ENCODE peak calls at places on chromosomes 2 and 18, in ten cellular contexts. I is tibial nerve, L is ovary, R is K562, W is heart left ventricle, S is HCT116, Q is endothelial cell of umbilical vein, H is uterus, U is adrenal gland, Z is body of pancreas. N is an unnamed sample.

GRCh38 chr2:53711271-53711780 is 56.3 kb upstream of the CHAC2 start:
- DNase-seq in W (no peak), S (no peak), U (no peak), Q (no peak), I (no peak), L (no peak), Z (no peak), R (no peak), H (no peak), N (no peak)

GRCh38 chr2:238928520-238929241 is 80.8 kb downstream of the TWIST2 start:
- DNase-seq in W (no peak), L (peak; percentile 46), Z (no peak), H (peak; percentile 21), I (no peak), U (no peak), R (no peak), S (no peak), Q (no peak), N (no peak)

GRCh38 chr18:64747803-64748202 is 598.9 kb upstream of the LINC00305 start:
- DNase-seq in U (no peak), Q (no peak), S (no peak), R (no peak), W (no peak), Z (no peak), L (no peak), I (no peak), H (no peak), N (no peak)

GRCh38 chr2:239688098-239688497 is 287.3 kb upstream of the HDAC4 start:
- DNase-seq in Z (no peak), H (no peak), S (no peak), I (no peak), Q (no peak), W (no peak), R (peak; percentile 18), L (no peak), U (no peak), N (no peak)

GRCh38 chr2:84302513-84303412 is 156.3 kb downstream of the SUCLG1 start:
- DNase-seq in S (peak; percentile 47), W (no peak), Z (peak; percentile 58), Q (peak; percentile 41), R (peak; percentile 78), I (no peak), U (peak; percentile 28), L (no peak), H (no peak), N (peak; percentile 65)

GRCh38 chr2:236855176-236855865 is 230.4 kb upstream of the COPS8 start:
- DNase-seq in L (no peak), W (no peak), I (no peak), S (no peak), H (no peak), R (no peak), Q (no peak), Z (no peak), U (no peak), N (no peak)

GRCh38 chr2:163655672-163656071 is 80.1 kb downstream of the FIGN start:
- DNase-seq in I (no peak), Z (no peak), S (no peak), U (no peak), H (no peak), R (no peak), L (no peak), W (no peak), Q (no peak), N (no peak)

GRCh38 chr2:233311241-233311926 is 3.8 kb downstream of the SAG start:
- DNase-seq in S (no peak), L (no peak), H (no peak), R (peak; percentile 16), I (no peak), Q (no peak), W (no peak), U (no peak), Z (no peak), N (no peak)

GRCh38 chr2:111670776-111671175 is 213.2 kb downstream of the ANAPC1 start:
- DNase-seq in L (no peak), R (no peak), Q (no peak), Z (no peak), H (no peak), I (no peak), U (no peak), S (no peak), W (no peak), N (no peak)

GRCh38 chr2:240972636-240973521 is 25.5 kb upstream of the SNED1 start:
- DNase-seq in H (no peak), Q (no peak), S (no peak), W (peak; percentile 59), Z (peak; percentile 79), I (no peak), U (peak; percentile 1), R (no peak), L (peak; percentile 32), N (no peak)

GRCh38 chr2:6482256-6482655 is 383.5 kb downstream of the CMPK2 start:
- DNase-seq in S (no peak), L (no peak), W (no peak), U (no peak), I (no peak), H (no peak), R (no peak), Q (no peak), Z (no peak), N (no peak)

GRCh38 chr2:206250041-206250897 is 24.2 kb upstream of the ZDBF2 start:
- DNase-seq in I (no peak), Z (peak; percentile 43), R (no peak), U (no peak), W (no peak), L (no peak), H (no peak), S (no peak), Q (peak; percentile 33), N (peak; percentile 20)

GRCh38 chr2:192465145-192465544 is 270.4 kb upstream of the TMEFF2 start:
- DNase-seq in Q (no peak), I (no peak), W (no peak), L (no peak), H (no peak), U (no peak), S (no peak), R (no peak), Z (peak; percentile 32), N (no peak)

GRCh38 chr2:189762551-189763298 is at the start of gene OSGEPL1:
- DNase-seq in R (peak; percentile 76), H (peak; percentile 88), Q (peak; percentile 93), U (peak; percentile 96), L (peak; percentile 93), S (peak; percentile 96), Z (peak; percentile 97), I (peak; percentile 91), W (peak; percentile 95), N (peak; percentile 98)
- TF ChIP-seq POLR2A in R (peak; percentile 91), H (no peak), Q (peak; percentile 53), U (peak; percentile 64), L (no peak), S (peak; percentile 77), Z (no peak), I (no peak), W (peak; percentile 38), N (peak; percentile 93)

GRCh38 chr2:18560797-18561085 is 288 bp upstream of the RDH14 start:
- DNase-seq in S (no peak), L (no peak), I (no peak), R (no peak), W (no peak), H (no peak), U (no peak), Z (no peak), Q (no peak), N (no peak)

GRCh38 chr2:18558458-18558857 is 2.0 kb downstream of the RDH14 start:
- DNase-seq in S (no peak), R (no peak), H (no peak), Z (no peak), W (no peak), Q (no peak), I (no peak), U (no peak), L (no peak), N (peak; percentile 70)

GRCh38 chr2:18559531-18559930 is 922 bp downstream of the RDH14 start:
- DNase-seq in R (no peak), Z (no peak), U (peak; percentile 10), L (no peak), H (no peak), W (no peak), S (no peak), I (no peak), Q (no peak), N (no peak)

GRCh38 chr2:18557121-18557520 is 3.3 kb downstream of the RDH14 start:
- DNase-seq in W (no peak), Q (no peak), U (no peak), L (no peak), I (no peak), S (no peak), Z (no peak), R (no peak), H (no peak), N (no peak)

GRCh38 chr2:18559941-18560796 is at the start of gene RDH14:
- DNase-seq in H (peak; percentile 96), L (peak; percentile 97), S (peak; percentile 75), Q (peak; percentile 89), Z (peak; percentile 93), W (peak; percentile 95), R (peak; percentile 88), U (peak; percentile 95), I (peak; percentile 93), N (peak; percentile 92)
- TF ChIP-seq POLR2A in H (peak; percentile 82), L (peak; percentile 62), S (peak; percentile 13), Q (peak; percentile 51), Z (peak; percentile 81), W (peak; percentile 81), R (peak; percentile 68), U (peak; percentile 74), I (no peak), N (peak; percentile 81)

GRCh38 chr18:48951448-48952286 is 902 bp upstream of the SMAD7 start:
- DNase-seq in Q (peak; percentile 91), I (peak; percentile 64), L (peak; percentile 90), Z (peak; percentile 94), R (peak; percentile 79), H (peak; percentile 86), W (peak; percentile 94), U (peak; percentile 90), S (no peak), N (peak; percentile 66)
- TF ChIP-seq POLR2A in Q (peak; percentile 49), I (peak; percentile 60), L (peak; percentile 59), Z (peak; percentile 88), R (no peak), H (peak; percentile 86), W (peak; percentile 87), U (peak; percentile 84), S (no peak), N (no peak)

GRCh38 chr18:3593381-3593903 is 143.5 kb downstream of the TGIF1 start:
- DNase-seq in Q (no peak), S (no peak), H (no peak), Z (no peak), R (peak; percentile 67), I (peak; percentile 39), U (no peak), W (no peak), L (peak; percentile 35), N (no peak)

GRCh38 chr18:3595282-3596273 is 145.6 kb downstream of the TGIF1 start:
- DNase-seq in R (peak; percentile 24), L (no peak), W (no peak), Z (peak; percentile 44), U (peak; percentile 80), Q (peak; percentile 98), H (peak; percentile 44), S (no peak), I (peak; percentile 48), N (peak; percentile 75)

GRCh38 chr18:3592864-3593263 is 142.9 kb downstream of the TGIF1 start:
- DNase-seq in R (peak; percentile 21), I (no peak), U (no peak), S (no peak), W (no peak), Z (no peak), L (no peak), Q (no peak), H (no peak), N (peak; percentile 65)

GRCh38 chr18:3594760-3595241 is 144.8 kb downstream of the TGIF1 start:
- DNase-seq in S (no peak), H (peak; percentile 27), W (no peak), R (no peak), Q (no peak), U (no peak), Z (peak; percentile 33), L (peak; percentile 46), I (peak; percentile 21), N (peak; percentile 87)

GRCh38 chr18:3593904-3594759 is 144.2 kb downstream of the TGIF1 start:
- DNase-seq in H (peak; percentile 88), L (peak; percentile 88), I (peak; percentile 98), Q (peak; percentile 98), S (peak; percentile 95), Z (peak; percentile 91), U (peak; percentile 93), R (peak; percentile 82), W (peak; percentile 86), N (peak; percentile 95)
- TF ChIP-seq POLR2A in H (peak; percentile 53), L (peak; percentile 46), I (peak; percentile 38), Q (peak; percentile 81), S (no peak), Z (peak; percentile 38), U (peak; percentile 90), R (no peak), W (peak; percentile 33), N (peak; percentile 56)

N was measured in erythroblast.